ENCODE peak calls at places on chromosome 21, in four cellular contexts. I, S, C and B are unnamed samples.
A peak's percentile ranks its signal among the peaks of the same experiment; 100 is the strongest.

GRCh38 chr21:15138475-15138874 is 73.7 kb upstream of the NRIP1 start:
- DNase-seq in I (no peak), S (no peak), C (no peak), B (no peak)

GRCh38 chr21:31193761-31194160 is 150.3 kb downstream of the TIAM1 start:
- DNase-seq in I (no peak), S (no peak), C (no peak), B (no peak)

GRCh38 chr21:33402011-33402979 is 918 bp upstream of the IFNGR2 start:
- DNase-seq in I (peak; percentile 64), S (peak; percentile 86), C (no peak), B (peak; percentile 90)

GRCh38 chr21:46207920-46208571 is 20.5 kb downstream of the LSS start:
- DNase-seq in I (no peak), S (no peak), C (no peak), B (no peak)

GRCh38 chr21:15141236-15141970 is 76.6 kb upstream of the NRIP1 start:
- DNase-seq in I (no peak), S (no peak), C (no peak), B (no peak)

GRCh38 chr21:33266050-33266783 is at the start of gene IL10RB:
- DNase-seq in I (peak; percentile 86), S (peak; percentile 40), C (no peak), B (peak; percentile 83)

GRCh38 chr21:15667824-15668223 is 62.0 kb upstream of the USP25 start:
- DNase-seq in I (no peak), S (no peak), C (no peak), B (no peak)

GRCh38 chr21:33441489-33442477 is 38.0 kb downstream of the TMEM50B start:
- DNase-seq in I (no peak), S (peak; percentile 91), C (no peak), B (peak; percentile 23)

GRCh38 chr21:34345892-34346291 is 17.9 kb upstream of the KCNE2 start:
- DNase-seq in I (no peak), S (no peak), C (no peak), B (no peak)

GRCh38 chr21:26966360-26966977 is 419 bp downstream of the ADAMTS5 start:
- DNase-seq in I (peak; percentile 57), S (peak; percentile 28), C (no peak), B (peak; percentile 3)

GRCh38 chr21:34983680-34984086 is 65.4 kb downstream of the RUNX1 start:
- DNase-seq in I (no peak), S (peak; percentile 28), C (no peak), B (peak; percentile 84)

GRCh38 chr21:43916691-43917514 is 51.9 kb downstream of the AGPAT3 start:
- DNase-seq in I (peak; percentile 49), S (no peak), C (no peak), B (peak; percentile 79)

GRCh38 chr21:29248124-29248523 is 50.6 kb upstream of the BACH1 start:
- DNase-seq in I (no peak), S (no peak), C (no peak), B (no peak)

GRCh38 chr21:25967566-25968438 is 202.8 kb downstream of the APP start:
- DNase-seq in I (no peak), S (peak; percentile 60), C (no peak), B (peak; percentile 47)

DNA sequence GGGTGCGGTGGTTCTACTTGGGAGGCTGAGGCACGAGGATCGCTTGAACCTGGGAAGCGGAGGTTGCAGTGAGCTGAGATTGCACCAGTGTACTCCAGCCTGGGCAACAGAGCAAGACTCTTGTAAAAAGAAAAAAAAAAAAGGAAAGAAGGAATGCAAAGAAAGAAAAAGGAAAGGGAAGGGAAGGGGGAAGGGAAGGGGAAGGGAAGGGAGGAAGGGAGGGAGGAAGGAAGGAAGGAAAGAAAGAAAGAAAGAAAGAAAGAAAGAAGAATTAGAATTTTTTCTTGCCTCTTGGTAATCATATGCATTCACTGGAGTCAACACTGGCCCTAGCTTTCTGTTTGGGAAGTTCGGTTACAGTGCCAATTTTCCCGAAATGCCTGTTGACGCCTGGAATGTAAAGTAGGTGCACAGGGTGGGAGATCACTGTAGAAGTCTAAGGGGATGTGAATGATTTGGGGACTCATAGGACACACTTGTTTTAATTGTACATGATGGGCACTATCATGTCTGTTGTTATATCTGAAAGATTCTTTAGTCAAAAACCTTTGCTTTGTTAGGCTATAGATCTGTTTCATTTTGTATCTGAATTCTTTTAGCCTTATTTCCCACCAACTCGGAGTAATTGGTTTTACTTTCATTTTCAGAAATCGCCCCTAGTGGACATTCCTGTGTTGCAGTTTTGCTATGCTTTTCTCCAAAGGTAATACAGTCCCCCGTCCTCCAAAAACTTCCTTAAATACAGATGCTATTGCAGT is 59.8 kb upstream of the MORC3 start:
- DNase-seq in I (no peak), S (peak; percentile 81), C (no peak), B (peak; percentile 68)
- H3K4me3 ChIP-seq in I (no peak overlapping the region), S (peak overlapping the region; percentile 72), C (peak overlapping the region; percentile 32), B (peak overlapping the region; percentile 50)

GRCh38 chr21:39072468-39072867 is 110.8 kb downstream of the PSMG1 start:
- DNase-seq in I (no peak), S (no peak), C (no peak), B (no peak)

GRCh38 chr21:39073063-39073462 is 110.2 kb downstream of the PSMG1 start:
- DNase-seq in I (no peak), S (no peak), C (no peak), B (no peak)

GRCh38 chr21:39074508-39074907 is 108.7 kb downstream of the PSMG1 start:
- DNase-seq in I (no peak), S (no peak), C (no peak), B (no peak)

GRCh38 chr21:39071623-39072214 is 111.5 kb downstream of the PSMG1 start:
- DNase-seq in I (no peak), S (peak; percentile 81), C (no peak), B (no peak)

DNA sequence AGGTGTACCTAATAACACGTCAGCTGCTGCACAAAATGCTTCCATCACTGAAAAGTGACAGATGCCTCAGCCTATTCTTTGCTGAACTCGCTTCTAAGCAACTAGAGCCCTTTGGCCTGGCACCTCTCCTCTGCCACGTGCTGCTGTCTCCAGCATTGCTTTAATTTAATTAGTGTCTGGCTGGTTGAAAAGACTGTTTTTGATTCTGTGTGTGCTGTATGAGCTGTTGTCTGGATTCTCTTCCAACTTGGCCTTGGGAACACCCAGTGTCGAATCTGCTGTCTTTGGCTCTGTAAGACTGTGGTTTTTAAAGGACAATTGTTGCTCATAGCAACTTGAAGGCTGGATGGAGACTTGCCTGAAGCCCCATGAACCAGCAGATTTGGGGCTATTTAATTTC is 109.5 kb downstream of the PSMG1 start:
- DNase-seq in I (no peak), S (no peak), C (no peak), B (no peak)
- TF ChIP-seq CTCF in I (no peak), S (no peak), C (no peak), B (no peak)

GRCh38 chr21:45019076-45019886 is 55.1 kb upstream of the ADARB1 start:
- DNase-seq in I (no peak), S (no peak), C (no peak), B (no peak)
- H3K4me3 ChIP-seq in I (no peak overlapping the region), S (no peak overlapping the region), C (no peak overlapping the region), B (no peak overlapping the region)

DNA sequence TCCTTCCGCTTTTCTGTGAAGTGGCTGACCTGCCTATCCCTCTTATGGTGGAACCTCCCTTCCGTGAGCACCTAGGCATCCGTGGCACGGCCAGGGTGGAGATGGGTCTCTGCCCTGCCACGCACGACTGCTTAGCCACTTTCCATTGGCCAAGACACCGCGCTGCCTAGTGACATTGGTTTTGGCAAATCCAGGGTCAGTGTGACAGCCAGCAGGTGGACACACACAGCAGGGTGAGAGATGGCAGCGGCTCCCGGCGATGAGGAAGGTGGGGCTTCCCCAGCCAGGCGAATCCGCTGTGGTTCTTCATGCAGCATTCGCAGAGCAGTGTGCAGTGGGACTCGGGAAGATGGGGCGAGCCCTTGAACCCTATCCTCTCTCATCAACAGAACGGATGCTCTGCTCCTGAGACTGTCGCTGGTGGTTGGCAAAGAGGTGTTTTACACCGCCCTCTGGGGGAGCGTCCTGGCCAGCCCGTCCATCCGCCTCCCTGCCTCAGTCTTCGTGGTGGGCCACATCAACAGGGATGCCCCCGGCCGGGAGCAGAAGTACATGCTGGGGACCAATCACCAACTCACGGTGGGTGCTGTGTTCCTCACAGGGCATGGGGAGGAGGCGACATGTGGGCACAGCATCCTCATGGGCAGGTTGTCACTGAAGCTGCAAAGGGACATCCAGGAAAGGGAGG is 51.8 kb downstream of the DOP1B start:
- DNase-seq in I (peak; percentile 49), S (no peak), C (no peak), B (no peak)
- TF ChIP-seq CTCF in I (no peak), S (no peak), C (no peak), B (no peak)

GRCh38 chr21:42424848-42425602 is 21.3 kb downstream of the UBASH3A start:
- DNase-seq in I (no peak), S (no peak), C (no peak), B (peak; percentile 89)
- H3K4me3 ChIP-seq in I (no peak overlapping the region), S (no peak overlapping the region), C (no peak overlapping the region), B (peak overlapping the region; percentile 30)

GRCh38 chr21:38496224-38496623 is 2.1 kb downstream of the ERG start:
- DNase-seq in I (no peak), S (no peak), C (no peak), B (no peak)
- TF ChIP-seq CTCF in I (no peak), S (no peak), C (no peak), B (no peak)

GRCh38 chr21:38477241-38477640 is 21.0 kb downstream of the ERG start:
- DNase-seq in I (no peak), S (no peak), C (no peak), B (peak; percentile 36)

GRCh38 chr21:38474796-38475195 is 23.5 kb downstream of the ERG start:
- DNase-seq in I (no peak), S (no peak), C (no peak), B (no peak)

GRCh38 chr21:38476385-38476784 is 21.9 kb downstream of the ERG start:
- DNase-seq in I (no peak), S (no peak), C (no peak), B (peak; percentile 92)

GRCh38 chr21:38474124-38474523 is 24.2 kb downstream of the ERG start:
- DNase-seq in I (no peak), S (no peak), C (no peak), B (peak; percentile 28)

GRCh38 chr21:38475519-38475918 is 22.8 kb downstream of the ERG start:
- DNase-seq in I (peak; percentile 50), S (no peak), C (no peak), B (peak; percentile 53)
- H3K4me3 ChIP-seq in I (no peak overlapping the region), S (no peak overlapping the region), C (no peak overlapping the region), B (no peak overlapping the region)

DNA sequence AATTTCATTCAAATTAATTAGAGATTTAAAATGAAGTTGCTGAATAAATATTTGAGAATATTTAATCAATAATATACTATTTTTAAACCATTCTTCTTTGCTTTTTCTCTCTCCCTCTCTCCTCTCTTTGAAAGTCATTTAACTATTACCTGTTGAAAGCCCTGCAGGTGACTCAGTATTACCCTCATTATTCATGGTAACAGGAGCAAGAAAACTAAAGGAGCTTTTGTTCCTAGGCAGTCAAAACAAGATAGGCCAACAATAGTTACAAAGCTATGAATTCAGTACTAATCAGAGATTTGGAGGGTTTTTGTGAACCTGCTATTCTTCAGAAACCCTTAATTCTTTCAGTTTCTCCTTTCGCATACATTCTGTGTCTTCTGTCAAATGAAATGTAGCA is 721.3 kb upstream of the NCAM2 start:
- DNase-seq in I (no peak), S (no peak), C (no peak), B (no peak)
- TF ChIP-seq CTCF in I (no peak), S (no peak), C (no peak), B (no peak)